ENCODE peak calls at places on chromosome 16, in six cellular contexts. Q, V, J, U, S and K are unnamed samples.

GRCh38 chr16:30761427-30761927 is 385 bp downstream of the CFAP119 start:
- DNase-seq in V (no peak), J (no peak), Q (peak), S (peak), U (peak), K (no peak)

GRCh38 chr16:71966932-71967331 is 33.3 kb downstream of the PKD1L3 start:
- DNase-seq in J (no peak), Q (no peak), S (no peak), V (no peak), U (no peak), K (no peak)

GRCh38 chr16:69937465-69937951 is 13.6 kb upstream of the CLEC18A start:
- DNase-seq in Q (peak), U (no peak), S (no peak), J (no peak), V (no peak), K (no peak)

GRCh38 chr16:27085182-27085581 is 18.5 kb downstream of the C16orf82 start:
- DNase-seq in Q (no peak), U (no peak), J (no peak), S (no peak), V (no peak), K (no peak)

GRCh38 chr16:12083625-12084024 is 107.1 kb downstream of the SNX29 start:
- DNase-seq in V (no peak), U (no peak), Q (no peak), J (no peak), S (no peak), K (no peak)

GRCh38 chr16:85206472-85207356 is 94.4 kb upstream of the CIBAR2 start:
- DNase-seq in S (no peak), U (no peak), J (no peak), V (no peak), Q (peak), K (no peak)

GRCh38 chr16:72990571-72990970 is 57.4 kb downstream of the ZFHX3 start:
- DNase-seq in Q (no peak), U (no peak), S (no peak), J (no peak), V (no peak), K (no peak)

GRCh38 chr16:86619263-86619935 is 41.0 kb downstream of the FOXL1 start:
- DNase-seq in U (peak), J (no peak), V (no peak), S (no peak), Q (no peak), K (no peak)

GRCh38 chr16:22008215-22009142 is 568 bp downstream of the MOSMO start:
- DNase-seq in S (no peak), J (no peak), V (no peak), Q (peak), U (no peak), K (no peak)

GRCh38 chr16:2483939-2484897 is 9.3 kb downstream of the TBC1D24 start:
- DNase-seq in Q (no peak), U (no peak), J (no peak), V (no peak), S (no peak), K (no peak)

GRCh38 chr16:12113581-12114375 is 137.2 kb downstream of the SNX29 start:
- DNase-seq in V (no peak), J (no peak), Q (no peak), U (no peak), S (no peak), K (no peak)

GRCh38 chr16:80570106-80570478 is 29.3 kb downstream of the DYNLRB2 start:
- DNase-seq in V (no peak), S (no peak), J (no peak), U (no peak), Q (peak), K (no peak)

GRCh38 chr16:71709231-71709781 is 15.2 kb downstream of the PHLPP2 start:
- DNase-seq in V (no peak), U (no peak), Q (peak), J (no peak), S (peak), K (peak)

GRCh38 chr16:1746693-1747195 is 24.6 kb downstream of the NME3 start:
- DNase-seq in Q (peak), J (no peak), V (no peak), U (no peak), S (peak), K (no peak)

GRCh38 chr16:57462978-57463362 is 491 bp downstream of the POLR2C start:
- DNase-seq in J (no peak), V (no peak), Q (peak), S (no peak), U (no peak), K (no peak)

GRCh38 chr16:89319883-89320716 is 102.6 kb downstream of the ZNF778 start:
- DNase-seq in U (peak), J (peak), Q (peak), V (no peak), S (peak), K (no peak)

GRCh38 chr16:74563828-74564263 is 43.1 kb downstream of the GLG1 start:
- DNase-seq in S (peak), U (no peak), Q (peak), J (no peak), V (peak), K (no peak)

GRCh38 chr16:53949716-53950410 is 245.9 kb downstream of the FTO start:
- DNase-seq in S (no peak), V (no peak), U (no peak), Q (no peak), J (no peak), K (no peak)

GRCh38 chr16:78953526-78953925 is 647.0 kb downstream of the MAF start:
- DNase-seq in S (no peak), U (no peak), V (no peak), Q (no peak), J (no peak), K (no peak)

GRCh38 chr16:57528499-57529323 is 7.7 kb downstream of the CCDC102A start:
- DNase-seq in V (no peak), S (no peak), U (peak), J (no peak), Q (no peak), K (no peak)

GRCh38 chr16:30484887-30485286 is 12.3 kb downstream of the ITGAL start:
- DNase-seq in S (no peak), V (no peak), U (no peak), Q (no peak), J (no peak), K (no peak)

GRCh38 chr16:70770968-70771552 is 29.9 kb downstream of the VAC14 start:
- DNase-seq in Q (peak), S (peak), U (peak), V (peak), J (no peak), K (no peak)

GRCh38 chr16:67923414-67924127 is 8.1 kb downstream of the CTRL start:
- DNase-seq in V (no peak), Q (peak), J (no peak), U (no peak), S (no peak), K (no peak)

GRCh38 chr16:8194795-8195194 is 395.5 kb downstream of the TMEM114 start:
- DNase-seq in U (peak), S (peak), V (no peak), Q (no peak), J (no peak), K (no peak)
- TF ChIP-seq CTCF in U (peak), S (peak), V (peak), Q (no peak), J (no peak), K (no peak)

DNA sequence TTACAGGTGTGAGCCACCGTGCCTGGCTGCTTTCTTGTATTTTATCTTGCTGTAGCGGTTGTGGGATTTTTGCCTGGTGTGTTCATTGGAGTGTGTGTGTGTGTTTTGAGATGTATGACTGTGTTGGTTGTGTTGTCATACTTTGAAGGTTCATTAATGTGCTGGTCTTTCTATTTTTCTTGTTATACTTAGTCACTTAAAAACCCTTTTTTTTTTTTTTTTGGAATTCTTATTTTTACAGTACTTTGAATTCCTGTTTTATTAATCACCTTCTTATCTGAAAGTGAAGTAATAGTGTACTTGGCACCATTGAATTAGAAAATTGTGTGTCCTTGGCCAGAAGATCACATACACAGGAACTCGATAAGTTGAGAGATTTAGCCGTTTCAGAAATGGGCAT is 30.2 kb downstream of the TENT4B start:
- DNase-seq in U (no peak), S (no peak), J (peak), V (no peak), Q (peak), K (no peak)
- TF ChIP-seq CTCF in U (no peak), S (no peak), J (no peak), V (no peak), Q (no peak), K (no peak)

GRCh38 chr16:66278604-66279262 is 87.8 kb upstream of the CDH5 start:
- DNase-seq in J (peak), Q (no peak), V (no peak), S (peak), U (peak), K (no peak)
- TF ChIP-seq CTCF in J (peak), Q (no peak), V (no peak), S (peak), U (peak), K (no peak)

GRCh38 chr16:4004206-4004605 is 112.0 kb downstream of the ADCY9 start:
- DNase-seq in Q (no peak), S (no peak), V (no peak), J (no peak), U (no peak), K (no peak)
- TF ChIP-seq CTCF in Q (no peak), S (no peak), V (no peak), J (no peak), U (no peak), K (no peak)

DNA sequence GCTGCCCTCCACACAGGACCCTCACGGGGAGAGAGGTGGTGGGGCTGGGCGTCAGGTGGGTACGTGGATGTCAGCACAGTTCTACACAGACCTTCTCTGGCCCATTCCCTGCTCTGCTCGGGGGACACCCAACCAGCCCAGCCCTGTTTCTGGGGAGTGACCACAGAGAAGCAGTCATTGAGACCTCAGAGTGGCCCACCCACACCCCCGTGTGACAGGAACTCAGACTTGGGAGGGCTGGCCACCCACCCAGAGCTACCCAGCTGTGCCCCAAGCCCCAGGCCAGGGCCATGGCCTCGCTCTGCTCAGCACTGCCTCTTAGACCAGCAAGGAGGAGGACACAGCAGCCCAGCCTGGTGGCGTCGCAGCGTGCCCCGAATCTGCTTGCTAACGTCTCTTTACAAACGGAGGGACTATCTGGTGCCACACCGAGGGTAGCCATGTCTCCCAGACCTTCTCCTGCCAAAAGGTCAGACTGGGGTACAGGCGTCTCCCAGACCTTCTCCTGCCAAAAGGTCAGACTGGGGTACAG is 77.7 kb downstream of the KLHDC4 start:
- DNase-seq in U (no peak), J (no peak), V (no peak), Q (no peak), S (no peak), K (no peak)
- TF ChIP-seq CTCF in U (no peak), J (no peak), V (no peak), Q (no peak), S (no peak), K (no peak)